ENCODE peak calls at places on chromosomes 11 and 22, in nine cellular contexts. A, C, P, R, B, Y, H, M and N are unnamed samples.

GRCh38 chr11:121763526-121763925 is 310.8 kb upstream of the SORL1-AS1 start:
- DNase-seq in A (no peak), Y (no peak), R (peak; percentile 70), B (no peak), H (no peak), P (no peak), C (no peak), M (no peak), N (peak; percentile 11)

GRCh38 chr11:88344869-88345268 is 7.3 kb upstream of the CTSC start:
- DNase-seq in B (no peak), A (no peak), P (no peak), H (no peak), C (no peak), M (no peak), Y (no peak), R (no peak), N (no peak)

GRCh38 chr11:114079406-114080072 is 20.0 kb downstream of the ZBTB16 start:
- DNase-seq in H (no peak), Y (no peak), B (no peak), P (no peak), R (no peak), M (no peak), C (no peak), A (no peak), N (no peak)

GRCh38 chr22:45475063-45475747 is 27.5 kb upstream of the FBLN1 start:
- DNase-seq in M (no peak), A (peak; percentile 17), B (no peak), Y (no peak), H (no peak), R (no peak), P (no peak), C (no peak), N (no peak)

GRCh38 chr11:48354677-48355076 is 11.6 kb downstream of the OR4C5 start:
- DNase-seq in Y (no peak), A (no peak), H (no peak), R (no peak), P (no peak), M (no peak), C (no peak), B (no peak), N (no peak)

GRCh38 chr11:124872280-124872679 is 7.0 kb downstream of the ROBO3 start:
- DNase-seq in M (no peak), R (no peak), H (no peak), A (no peak), Y (no peak), B (no peak), C (no peak), P (no peak), N (no peak)

GRCh38 chr11:116134450-116134849 is 630.2 kb upstream of the CADM1 start:
- DNase-seq in B (no peak), A (no peak), R (no peak), M (no peak), H (no peak), C (no peak), P (no peak), Y (no peak), N (no peak)

GRCh38 chr22:30041475-30041874 is 38.8 kb upstream of the HORMAD2 start:
- DNase-seq in P (no peak), B (no peak), C (no peak), Y (no peak), A (no peak), M (no peak), R (no peak), H (no peak), N (no peak)

GRCh38 chr11:20669833-20670684 is 673 bp downstream of the NELL1 start:
- DNase-seq in B (no peak), M (no peak), R (peak; percentile 60), C (no peak), Y (no peak), H (no peak), A (no peak), P (no peak), N (no peak)

GRCh38 chr22:20964799-20965103 is 2.3 kb upstream of the AIFM3 start:
- DNase-seq in R (no peak), B (no peak), C (no peak), M (no peak), A (peak; percentile 71), Y (no peak), H (no peak), P (no peak), N (no peak)

GRCh38 chr22:20962491-20962945 is 4.5 kb upstream of the AIFM3 start:
- DNase-seq in A (peak; percentile 33), R (no peak), P (no peak), C (no peak), Y (no peak), H (no peak), M (no peak), B (no peak), N (no peak)

GRCh38 chr22:20965104-20965887 is 1.8 kb upstream of the AIFM3 start:
- DNase-seq in R (no peak), H (no peak), A (peak; percentile 78), Y (no peak), P (no peak), B (no peak), C (peak; percentile 97), M (no peak), N (no peak)

GRCh38 chr22:20964090-20964798 is 2.8 kb upstream of the AIFM3 start:
- DNase-seq in H (no peak), A (peak; percentile 64), Y (no peak), C (no peak), R (no peak), B (no peak), M (no peak), P (no peak), N (no peak)

DNA sequence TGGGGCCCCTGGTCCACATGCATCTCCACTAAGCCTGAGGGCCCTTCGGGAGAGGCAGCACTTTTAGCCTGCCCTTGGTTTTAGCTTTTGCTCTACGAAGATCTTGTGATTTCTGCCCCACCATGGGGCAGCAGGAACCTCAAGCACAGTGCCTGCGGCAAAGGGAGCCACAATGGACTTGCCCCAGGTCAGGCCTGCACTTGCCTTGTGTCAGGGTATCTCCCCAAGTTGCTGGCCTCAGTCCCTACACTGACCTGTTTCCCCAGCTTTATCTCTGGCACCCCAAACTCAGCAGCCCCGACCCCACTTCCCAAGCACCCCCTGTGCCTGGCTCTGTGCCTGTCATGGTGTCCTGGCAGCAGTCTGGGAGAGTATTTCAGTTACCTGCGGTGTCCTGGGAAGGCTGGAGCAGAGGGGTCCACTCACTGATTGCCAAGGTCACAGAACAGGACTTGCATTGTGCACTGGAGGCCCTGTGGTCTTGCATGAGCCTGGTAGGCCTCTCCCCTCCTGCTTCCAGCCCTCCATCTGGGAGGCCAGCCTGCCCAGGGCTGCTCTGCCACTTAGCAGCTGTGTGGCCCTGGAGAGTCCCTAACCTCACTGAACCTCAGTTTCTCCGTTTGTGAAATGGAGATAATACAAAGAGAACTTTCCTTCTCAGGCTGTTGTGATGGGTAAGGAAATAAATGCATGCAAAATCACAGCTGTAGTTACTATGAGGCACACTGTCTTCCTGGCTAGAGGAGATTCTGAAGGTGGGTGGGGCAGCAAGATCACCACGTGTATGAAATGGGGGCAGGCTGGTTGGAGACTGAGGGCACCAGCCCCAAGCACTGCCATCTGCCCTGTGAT is 3.6 kb upstream of the AIFM3 start:
- DNase-seq in M (no peak), A (peak; percentile 47), H (no peak), R (no peak), C (no peak), Y (no peak), P (no peak), B (no peak), N (no peak)
- TF ChIP-seq POLR2AphosphoS5 in M (no peak), A (no peak), H (no peak), R (no peak), C (no peak), Y (no peak), P (no peak), B (no peak), N (no peak)

GRCh38 chr11:68958211-68958610 is 22.6 kb downstream of the MRGPRD start:
- DNase-seq in H (no peak), A (peak; percentile 61), M (no peak), P (no peak), R (no peak), C (no peak), Y (no peak), B (no peak), N (no peak)

GRCh38 chr11:68956547-68957254 is 24.1 kb downstream of the MRGPRD start:
- DNase-seq in H (no peak), M (no peak), R (no peak), Y (no peak), A (no peak), B (no peak), P (no peak), C (no peak), N (no peak)

GRCh38 chr11:68956142-68956541 is 24.6 kb downstream of the MRGPRD start:
- DNase-seq in P (no peak), B (no peak), M (no peak), R (no peak), Y (no peak), A (no peak), H (no peak), C (peak; percentile 78), N (no peak)

GRCh38 chr11:68959465-68960298 is 21.1 kb downstream of the MRGPRD start:
- DNase-seq in A (peak; percentile 64), P (no peak), H (no peak), C (no peak), M (no peak), B (no peak), R (no peak), Y (no peak), N (no peak)

GRCh38 chr11:68954970-68955958 is 25.5 kb downstream of the MRGPRD start:
- DNase-seq in R (no peak), P (no peak), M (peak; percentile 21), A (peak; percentile 83), H (no peak), C (peak; percentile 57), Y (no peak), B (no peak), N (peak; percentile 29)
- TF ChIP-seq POLR2AphosphoS5 in R (peak; percentile 81), P (no peak), M (peak; percentile 78), A (peak; percentile 76), H (peak; percentile 66), C (no peak), Y (no peak), B (no peak), N (no peak)

DNA sequence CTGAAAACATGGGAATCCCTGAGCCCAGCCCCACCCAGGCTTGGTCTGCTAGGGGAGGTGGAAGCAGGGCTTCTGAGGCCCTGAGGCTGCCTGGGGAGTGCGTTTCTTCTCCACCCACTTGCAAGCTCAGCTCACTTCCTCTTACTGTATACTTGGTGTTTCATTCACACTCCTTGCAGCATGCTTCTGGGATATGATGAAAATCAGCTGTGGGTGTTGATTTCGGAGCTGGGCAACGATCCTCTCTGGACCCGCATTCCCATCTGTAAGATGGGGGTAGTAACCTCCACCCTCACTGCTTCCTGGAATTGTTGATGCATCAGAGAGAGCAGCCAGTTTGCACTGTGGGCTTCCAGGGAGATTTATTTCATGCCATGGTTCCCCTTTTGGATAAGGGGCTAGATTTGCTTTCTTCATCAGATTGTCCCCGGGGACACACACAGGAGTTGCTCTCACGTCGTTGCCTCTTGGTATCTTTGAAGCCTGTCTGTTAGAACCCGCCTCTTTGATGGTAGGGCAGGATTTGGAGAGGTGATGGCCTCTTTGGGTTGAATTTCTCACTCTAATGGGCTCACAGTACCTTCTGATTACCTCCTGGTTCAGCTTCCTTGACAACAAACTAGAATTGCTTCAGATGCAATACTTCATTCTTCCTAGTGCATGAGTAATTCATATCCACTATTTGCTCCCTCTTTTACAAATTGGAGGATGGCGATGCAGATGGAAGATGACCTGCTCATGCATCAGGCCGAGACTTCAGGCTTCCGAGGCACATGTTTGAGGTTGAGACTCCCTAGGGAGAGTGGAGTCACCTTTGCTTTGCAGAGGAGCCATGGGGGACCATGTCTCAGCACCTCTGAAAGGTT is 40.4 kb downstream of the BCR start:
- DNase-seq in M (no peak), R (no peak), Y (no peak), C (peak; percentile 67), P (no peak), H (no peak), A (peak; percentile 87), B (no peak), N (peak; percentile 85)
- TF ChIP-seq POLR2AphosphoS5 in M (no peak), R (peak; percentile 4), Y (no peak), C (no peak), P (no peak), H (no peak), A (no peak), B (no peak), N (peak; percentile 17)

GRCh38 chr11:85815186-85815911 is 4.4 kb upstream of the SYTL2 start:
- DNase-seq in B (no peak), A (no peak), H (no peak), R (no peak), C (no peak), P (no peak), Y (no peak), M (no peak), N (no peak)
- TF ChIP-seq POLR2AphosphoS5 in B (no peak), A (no peak), H (no peak), R (no peak), C (no peak), P (no peak), Y (no peak), M (no peak), N (no peak)